ENCODE peak calls at places on chromosomes 6 and 20, in seven cellular contexts. M is AG10803; G is choroid plexus epithelial cell; F is upper lobe of left lung; B is AG04449; J is CD8-positive, alpha-beta T cell; W is prostate gland. K is an unnamed sample.

GRCh38 chr6:25014806-25015560 is 79.2 kb upstream of the RIPOR2 start:
- DNase-seq in M (peak), G (peak), F (no peak), B (no peak), J (no peak), W (no peak), K (peak)

GRCh38 chr20:49477200-49477599 is 5.3 kb downstream of the KCNB1 start:
- DNase-seq in M (no peak), G (no peak), F (no peak), B (no peak), J (no peak), W (no peak), K (no peak)

GRCh38 chr6:6694825-6695710 is 106.5 kb downstream of the LY86 start:
- DNase-seq in M (peak), G (no peak), F (peak), B (no peak), J (no peak), W (no peak), K (peak)

GRCh38 chr6:32153252-32153834 is 598 bp upstream of the PPT2 start:
- DNase-seq in M (no peak), G (peak), F (peak), B (no peak), J (peak), W (no peak), K (peak)

GRCh38 chr20:49568491-49569151 is 684 bp upstream of the PTGIS start:
- DNase-seq in M (no peak), G (no peak), F (no peak), B (no peak), J (no peak), W (no peak), K (peak)

GRCh38 chr20:18943542-18943941 is 130.0 kb downstream of the SCP2D1 start:
- DNase-seq in M (no peak), G (no peak), F (no peak), B (no peak), J (no peak), W (no peak), K (no peak)

GRCh38 chr6:138307816-138308727 is 69.6 kb upstream of the SMIM28 start:
- DNase-seq in M (peak), G (peak), F (peak), B (no peak), J (no peak), W (peak), K (peak)

GRCh38 chr6:31541059-31541657 is 645 bp downstream of the DDX39B start:
- DNase-seq in M (peak), G (peak), F (no peak), B (no peak), J (peak), W (peak), K (peak)

GRCh38 chr20:36670665-36671357 is 24.8 kb upstream of the SLA2 start:
- DNase-seq in M (no peak), G (no peak), F (no peak), B (no peak), J (no peak), W (no peak), K (no peak)

GRCh38 chr20:36663026-36663425 is 17.0 kb upstream of the SLA2 start:
- DNase-seq in M (no peak), G (peak), F (no peak), B (no peak), J (no peak), W (no peak), K (peak)

GRCh38 chr20:36666181-36666740 is 20.3 kb upstream of the SLA2 start:
- DNase-seq in M (peak), G (peak), F (no peak), B (peak), J (no peak), W (no peak), K (peak)
- TF ChIP-seq CTCF in M (peak), G (peak), F (no peak), B (no peak), J (no peak), W (no peak), K (peak)

DNA sequence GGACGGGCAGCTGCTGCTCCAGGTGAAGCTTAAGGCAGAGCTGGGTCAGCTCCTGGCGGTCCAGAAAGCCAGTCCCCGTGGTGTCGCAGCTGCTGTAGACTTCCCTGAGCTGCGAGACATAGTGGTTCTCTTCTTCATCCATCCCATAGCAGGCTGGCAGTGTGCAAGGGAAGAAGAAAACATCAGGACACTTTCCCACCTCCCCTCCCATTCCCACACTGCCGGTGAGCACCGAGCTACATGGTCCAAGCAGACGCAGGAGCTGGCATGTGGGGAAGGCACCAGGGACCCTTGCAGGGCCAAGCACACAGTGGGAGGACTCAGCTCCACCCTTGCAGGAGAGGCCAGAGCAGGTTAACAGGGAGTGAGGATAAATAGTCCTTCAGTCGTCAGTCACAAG is 58.9 kb downstream of the NINL start:
- DNase-seq in M (no peak), G (no peak), F (no peak), B (no peak), J (no peak), W (no peak), K (no peak)
- H3K4me3 ChIP-seq in M (no peak), G (no peak), F (no peak), B (no peak), J (no peak), W (no peak), K (no peak)

DNA sequence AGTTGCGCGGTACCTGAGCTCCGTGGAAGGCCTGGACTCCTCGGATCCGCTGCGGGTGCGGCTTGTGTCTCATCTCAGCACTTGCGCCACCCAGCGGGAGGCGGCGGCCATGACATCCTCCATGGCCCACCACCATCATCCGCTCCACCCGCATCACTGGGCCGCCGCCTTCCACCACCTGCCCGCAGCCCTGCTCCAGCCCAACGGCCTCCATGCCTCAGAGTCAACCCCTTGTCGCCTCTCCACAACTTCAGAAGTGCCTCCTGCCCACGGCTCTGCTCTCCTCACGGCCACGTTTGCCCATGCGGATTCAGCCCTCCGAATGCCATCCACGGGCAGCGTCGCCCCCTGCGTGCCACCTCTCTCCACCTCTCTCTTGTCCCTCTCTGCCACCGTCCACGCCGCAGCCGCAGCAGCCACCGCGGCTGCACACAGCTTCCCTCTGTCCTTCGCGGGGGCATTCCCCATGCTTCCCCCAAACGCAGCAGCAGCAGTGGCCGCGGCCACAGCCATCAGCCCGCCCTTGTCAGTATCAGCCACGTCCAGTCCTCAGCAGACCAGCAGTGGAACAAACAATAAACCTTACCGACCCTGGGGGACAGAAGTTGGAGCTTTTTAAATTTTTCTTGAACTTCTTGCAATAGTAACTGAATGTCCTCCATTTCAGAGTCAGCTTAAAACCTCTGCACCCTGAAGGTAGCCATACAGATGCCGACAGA is 9.9 kb downstream of the HEY2 start:
- DNase-seq in M (no peak), G (no peak), F (peak), B (no peak), J (no peak), W (no peak), K (no peak)
- TF ChIP-seq CTCF in M (no peak), G (peak), F (no peak), B (peak), J (no peak), W (no peak), K (peak)

GRCh38 chr6:165260462-165260861 is 48.9 kb downstream of the C6orf118 start:
- DNase-seq in M (no peak), G (no peak), F (no peak), B (no peak), J (no peak), W (no peak), K (no peak)

DNA sequence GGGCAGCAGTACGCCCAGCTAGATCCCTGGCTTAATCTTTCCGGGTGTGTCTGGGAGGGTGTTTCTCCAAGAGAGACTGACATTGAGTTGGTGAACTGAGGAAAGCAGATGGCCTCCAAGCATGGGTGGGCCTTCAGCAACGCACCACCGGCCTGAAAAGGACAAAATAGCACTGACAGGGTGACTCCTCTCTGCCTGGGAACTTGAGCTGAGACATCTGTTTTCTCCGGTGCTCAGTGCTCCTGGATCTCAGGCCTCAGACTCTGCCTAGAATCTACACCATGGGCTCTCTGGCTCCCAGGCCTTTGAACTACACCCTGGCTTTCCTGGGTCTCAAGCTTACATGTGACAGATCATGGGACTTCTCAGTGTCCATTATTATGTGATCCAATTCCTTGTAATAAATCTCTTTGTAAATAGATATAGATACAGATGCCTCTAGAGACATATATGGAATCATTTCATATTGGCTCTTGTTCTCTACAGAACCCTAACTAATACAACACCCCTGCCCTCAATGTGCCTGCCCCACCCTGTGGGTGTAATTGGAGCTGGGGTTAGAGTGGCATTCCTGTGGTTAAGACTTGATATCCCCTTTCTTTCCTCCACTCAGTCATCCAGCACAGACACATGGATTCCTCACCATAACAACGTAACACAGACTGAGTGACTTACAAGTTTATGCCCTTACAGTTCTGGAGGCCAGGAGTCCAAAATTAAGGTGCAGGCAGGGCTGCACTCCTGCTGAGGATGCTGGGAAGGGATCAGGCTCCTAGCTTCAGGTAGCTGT is 43.0 kb downstream of the C6orf118 start:
- DNase-seq in M (no peak), G (no peak), F (no peak), B (no peak), J (no peak), W (no peak), K (no peak)
- H3K4me3 ChIP-seq in M (no peak), G (no peak), F (no peak), B (no peak), J (no peak), W (no peak), K (no peak)

DNA sequence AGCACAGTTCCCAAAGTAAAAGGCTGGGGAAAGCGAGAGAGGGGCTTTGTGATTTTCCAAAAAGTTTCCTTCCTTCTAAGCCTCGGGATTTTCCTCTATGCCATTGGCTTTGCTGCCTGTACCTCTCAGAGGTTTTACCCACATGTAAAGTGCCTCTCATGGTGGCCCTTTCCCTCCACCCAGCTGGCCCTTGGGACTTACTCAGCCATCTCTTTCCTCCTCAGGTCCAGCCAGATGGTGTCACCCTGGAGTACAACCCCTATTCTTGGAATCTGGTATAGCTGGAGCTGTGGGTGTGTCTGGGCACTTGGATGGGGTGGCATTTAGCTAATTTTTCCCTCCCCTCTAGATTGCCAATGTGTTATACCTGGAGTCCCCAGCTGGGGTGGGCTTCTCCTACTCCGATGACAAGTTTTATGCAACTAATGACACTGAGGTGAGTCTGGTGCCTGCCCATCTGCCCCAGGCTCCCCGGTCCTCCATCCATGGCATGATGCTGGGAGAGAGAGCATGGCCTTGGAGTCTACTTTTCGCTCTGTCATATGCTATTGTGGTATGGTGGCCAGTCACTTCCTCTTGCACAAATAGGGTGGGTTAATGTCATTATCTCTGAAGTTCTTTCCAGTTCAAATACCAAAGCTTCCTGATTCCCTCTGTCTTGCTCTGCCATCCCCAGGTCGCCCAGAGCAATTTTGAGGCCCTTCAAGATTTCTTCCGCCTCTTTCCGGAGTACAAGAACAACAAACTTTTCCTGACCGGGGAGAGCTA is 1.1 kb downstream of the CTSA start:
- DNase-seq in M (peak), G (peak), F (no peak), B (no peak), J (no peak), W (no peak), K (peak)
- TF ChIP-seq CTCF in M (peak), G (peak), F (no peak), B (peak), J (no peak), W (no peak), K (peak)

GRCh38 chr20:37518606-37519507 is 2.2 kb upstream of the NNAT start:
- DNase-seq in M (no peak), G (peak), F (peak), B (no peak), J (no peak), W (peak), K (no peak)

GRCh38 chr20:37519508-37520416 is 1.3 kb upstream of the NNAT start:
- DNase-seq in M (no peak), G (peak), F (peak), B (no peak), J (no peak), W (no peak), K (no peak)

GRCh38 chr20:37521091-37521771 is at the start of gene NNAT:
- DNase-seq in M (no peak), G (no peak), F (peak), B (no peak), J (no peak), W (no peak), K (no peak)

GRCh38 chr20:37522258-37523011 is 1.4 kb downstream of the NNAT start:
- DNase-seq in M (no peak), G (peak), F (peak), B (no peak), J (no peak), W (peak), K (peak)

DNA sequence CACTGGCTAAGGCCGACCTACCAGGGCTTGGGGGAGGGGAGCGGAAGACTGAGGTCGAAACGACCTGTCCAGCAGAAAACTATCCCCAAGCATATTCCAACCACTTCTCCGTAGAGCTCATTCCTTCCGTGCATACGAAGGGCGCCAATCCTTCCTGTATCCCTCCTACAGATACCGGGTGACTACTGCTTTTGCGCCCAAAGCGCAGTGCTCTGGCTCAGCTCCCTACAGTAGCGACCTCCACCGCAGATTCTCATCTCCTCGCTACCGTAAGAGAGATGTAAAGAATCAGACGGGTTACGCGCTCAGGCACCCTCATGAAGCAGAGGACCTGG is 666 bp upstream of the NNAT start:
- DNase-seq in M (no peak), G (peak), F (no peak), B (no peak), J (no peak), W (no peak), K (no peak)
- H3K4me3 ChIP-seq in M (no peak), G (peak), F (no peak), B (no peak), J (no peak), W (no peak), K (no peak)

GRCh38 chr6:13384506-13384905 is 56.2 kb upstream of the TBC1D7 start:
- DNase-seq in M (no peak), G (no peak), F (no peak), B (no peak), J (no peak), W (no peak), K (no peak)

GRCh38 chr6:13380761-13381160 is 52.4 kb upstream of the TBC1D7 start:
- DNase-seq in M (no peak), G (no peak), F (no peak), B (no peak), J (no peak), W (no peak), K (no peak)

GRCh38 chr6:13384966-13385365 is 56.6 kb upstream of the TBC1D7 start:
- DNase-seq in M (no peak), G (no peak), F (no peak), B (no peak), J (no peak), W (no peak), K (no peak)

GRCh38 chr6:13378669-13379590 is 50.6 kb upstream of the TBC1D7 start:
- DNase-seq in M (no peak), G (no peak), F (no peak), B (no peak), J (no peak), W (peak), K (no peak)

DNA sequence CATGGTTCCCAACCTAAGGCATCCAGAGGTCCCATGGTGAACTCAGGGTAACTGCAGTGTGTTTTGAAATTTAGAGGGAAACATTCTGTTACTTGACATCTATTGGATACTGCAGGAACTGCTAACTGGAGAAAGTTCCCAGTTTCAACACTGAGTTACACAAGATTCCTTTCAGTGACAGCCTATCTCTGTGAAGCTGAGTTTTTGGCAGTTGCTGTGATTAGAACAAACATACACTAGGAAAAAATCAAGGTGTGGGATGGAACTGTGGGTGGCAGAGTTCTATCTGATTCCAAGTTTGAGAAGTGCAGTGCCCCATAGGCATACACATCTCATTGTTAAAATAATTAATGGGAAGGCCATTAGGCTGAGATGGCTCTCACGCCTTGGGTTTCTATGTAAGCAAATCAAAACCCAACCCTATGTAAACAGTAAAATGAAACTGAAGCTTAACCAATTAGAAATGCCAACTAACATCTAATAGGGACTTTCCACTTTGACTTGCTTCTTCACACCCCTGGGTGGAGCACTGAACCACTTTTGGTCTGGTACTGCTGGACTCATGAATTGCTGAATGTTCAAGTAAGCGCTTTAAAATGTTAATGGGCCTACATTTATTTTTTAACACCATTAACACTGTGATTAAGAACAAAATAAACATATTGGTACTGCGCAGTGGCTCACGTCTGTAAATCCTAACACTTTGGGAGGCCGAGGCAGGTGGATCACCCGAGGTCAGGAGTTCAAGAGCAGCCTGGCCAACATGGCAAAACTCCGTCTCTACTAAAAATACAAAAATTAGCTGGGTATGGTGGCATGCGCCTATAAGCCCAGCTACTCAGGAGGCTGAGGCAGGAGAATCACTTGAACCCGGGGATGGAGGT is 55.2 kb upstream of the TBC1D7 start:
- DNase-seq in M (peak), G (peak), F (no peak), B (no peak), J (no peak), W (peak), K (peak)
- TF ChIP-seq CTCF in M (peak), G (peak), F (no peak), B (no peak), J (no peak), W (peak), K (peak)

K was measured in fibroblast of villous mesenchyme.